ENCODE peak calls at places on chromosomes 4 and X, in seven cellular contexts. One of them, this sample, is unnamed.

GRCh38 chr4:31649878-31650277 is 929.7 kb downstream of the PCDH7 start:
- DNase-seq in upper lobe of left lung: no peak
- DNase-seq in IMR-90: no peak
- DNase-seq in choroid plexus epithelial cell: no peak
- DNase-seq in lower leg skin: no peak
- DNase-seq in cardiac fibroblast: no peak
- DNase-seq in GM12864: no peak
- DNase-seq in this sample: no peak

GRCh38 chr4:1283711-1284110 is 6.0 kb upstream of the MAEA start:
- DNase-seq in IMR-90: no peak
- DNase-seq in upper lobe of left lung: no peak
- DNase-seq in cardiac fibroblast: no peak
- DNase-seq in choroid plexus epithelial cell: no peak
- DNase-seq in lower leg skin: peak
- DNase-seq in GM12864: no peak
- DNase-seq in this sample: no peak

GRCh38 chr4:184163813-184164212 is 53.9 kb downstream of the ENPP6 start:
- DNase-seq in upper lobe of left lung: peak
- DNase-seq in cardiac fibroblast: no peak
- DNase-seq in IMR-90: peak
- DNase-seq in GM12864: no peak
- DNase-seq in lower leg skin: peak
- DNase-seq in choroid plexus epithelial cell: peak
- DNase-seq in this sample: peak

GRCh38 chr4:159290321-159291030 is 187.6 kb downstream of the RAPGEF2 start:
- DNase-seq in lower leg skin: no peak
- DNase-seq in upper lobe of left lung: no peak
- DNase-seq in GM12864: no peak
- DNase-seq in IMR-90: peak
- DNase-seq in cardiac fibroblast: peak
- DNase-seq in choroid plexus epithelial cell: peak
- DNase-seq in this sample: no peak

GRCh38 chr4:69781458-69782418 is 21.3 kb upstream of the SULT1B1 start:
- DNase-seq in IMR-90: no peak
- DNase-seq in choroid plexus epithelial cell: no peak
- DNase-seq in GM12864: no peak
- DNase-seq in upper lobe of left lung: no peak
- DNase-seq in cardiac fibroblast: no peak
- DNase-seq in lower leg skin: no peak
- DNase-seq in this sample: no peak

GRCh38 chr4:82905205-82905604 is 4.7 kb downstream of the THAP9 start:
- DNase-seq in IMR-90: peak
- DNase-seq in upper lobe of left lung: no peak
- DNase-seq in choroid plexus epithelial cell: peak
- DNase-seq in lower leg skin: no peak
- DNase-seq in GM12864: peak
- DNase-seq in cardiac fibroblast: peak
- DNase-seq in this sample: peak

GRCh38 chr4:146193628-146194027 is 18.1 kb downstream of the LSM6 start:
- DNase-seq in choroid plexus epithelial cell: no peak
- DNase-seq in cardiac fibroblast: no peak
- DNase-seq in GM12864: no peak
- DNase-seq in lower leg skin: no peak
- DNase-seq in upper lobe of left lung: no peak
- DNase-seq in IMR-90: no peak
- DNase-seq in this sample: no peak

GRCh38 chr4:76251448-76252270 is at the start of gene FAM47E:
- DNase-seq in IMR-90: peak
- DNase-seq in GM12864: no peak
- DNase-seq in upper lobe of left lung: peak
- DNase-seq in lower leg skin: peak
- DNase-seq in choroid plexus epithelial cell: peak
- DNase-seq in cardiac fibroblast: peak
- DNase-seq in this sample: no peak

GRCh38 chrX:47247206-47247998 is 14.6 kb downstream of the USP11 start:
- DNase-seq in choroid plexus epithelial cell: peak
- DNase-seq in upper lobe of left lung: no peak
- DNase-seq in IMR-90: peak
- DNase-seq in lower leg skin: peak
- DNase-seq in GM12864: no peak
- DNase-seq in cardiac fibroblast: peak
- DNase-seq in this sample: no peak

GRCh38 chr4:150384249-150384648 is 197.7 kb upstream of the MAB21L2 start:
- DNase-seq in lower leg skin: no peak
- DNase-seq in GM12864: no peak
- DNase-seq in upper lobe of left lung: no peak
- DNase-seq in cardiac fibroblast: no peak
- DNase-seq in choroid plexus epithelial cell: no peak
- DNase-seq in IMR-90: no peak
- DNase-seq in this sample: no peak

GRCh38 chrX:23864719-23865349 is 42.9 kb downstream of the APOO start:
- DNase-seq in upper lobe of left lung: no peak
- DNase-seq in lower leg skin: peak
- DNase-seq in IMR-90: no peak
- DNase-seq in GM12864: no peak
- DNase-seq in cardiac fibroblast: no peak
- DNase-seq in choroid plexus epithelial cell: no peak
- DNase-seq in this sample: no peak

GRCh38 chr4:161364681-161365080 is 799.1 kb downstream of the FSTL5 start:
- DNase-seq in IMR-90: no peak
- DNase-seq in choroid plexus epithelial cell: no peak
- DNase-seq in GM12864: no peak
- DNase-seq in cardiac fibroblast: no peak
- DNase-seq in upper lobe of left lung: no peak
- DNase-seq in lower leg skin: no peak
- DNase-seq in this sample: no peak

GRCh38 chrX:119194631-119195030 is 41.5 kb upstream of the PGRMC1 start:
- DNase-seq in IMR-90: no peak
- DNase-seq in GM12864: no peak
- DNase-seq in upper lobe of left lung: no peak
- DNase-seq in lower leg skin: no peak
- DNase-seq in cardiac fibroblast: peak
- DNase-seq in choroid plexus epithelial cell: peak
- DNase-seq in this sample: no peak
- TF ChIP-seq CTCF in IMR-90: no peak
- TF ChIP-seq CTCF in GM12864: peak
- TF ChIP-seq CTCF in upper lobe of left lung: no peak
- TF ChIP-seq CTCF in lower leg skin: no peak
- TF ChIP-seq CTCF in cardiac fibroblast: peak
- TF ChIP-seq CTCF in choroid plexus epithelial cell: peak
- TF ChIP-seq CTCF in this sample: no peak

GRCh38 chr4:85496933-85497332 is 22.0 kb downstream of the ARHGAP24 start:
- DNase-seq in cardiac fibroblast: peak
- DNase-seq in choroid plexus epithelial cell: peak
- DNase-seq in upper lobe of left lung: no peak
- DNase-seq in GM12864: no peak
- DNase-seq in lower leg skin: no peak
- DNase-seq in IMR-90: peak
- DNase-seq in this sample: no peak

GRCh38 chr4:85498068-85498733 is 23.3 kb downstream of the ARHGAP24 start:
- DNase-seq in lower leg skin: no peak
- DNase-seq in choroid plexus epithelial cell: peak
- DNase-seq in GM12864: peak
- DNase-seq in upper lobe of left lung: peak
- DNase-seq in IMR-90: peak
- DNase-seq in cardiac fibroblast: peak
- DNase-seq in this sample: peak

GRCh38 chr4:85496146-85496849 is 21.3 kb downstream of the ARHGAP24 start:
- DNase-seq in cardiac fibroblast: peak
- DNase-seq in GM12864: no peak
- DNase-seq in lower leg skin: no peak
- DNase-seq in choroid plexus epithelial cell: peak
- DNase-seq in IMR-90: no peak
- DNase-seq in upper lobe of left lung: no peak
- DNase-seq in this sample: no peak

GRCh38 chr4:85500110-85500867 is 25.3 kb downstream of the ARHGAP24 start:
- DNase-seq in cardiac fibroblast: peak
- DNase-seq in upper lobe of left lung: no peak
- DNase-seq in lower leg skin: no peak
- DNase-seq in IMR-90: no peak
- DNase-seq in choroid plexus epithelial cell: peak
- DNase-seq in GM12864: no peak
- DNase-seq in this sample: no peak

GRCh38 chr4:85499573-85499972 is 24.6 kb downstream of the ARHGAP24 start:
- DNase-seq in cardiac fibroblast: no peak
- DNase-seq in IMR-90: no peak
- DNase-seq in choroid plexus epithelial cell: no peak
- DNase-seq in GM12864: no peak
- DNase-seq in lower leg skin: no peak
- DNase-seq in upper lobe of left lung: no peak
- DNase-seq in this sample: no peak
- H3K4me3 ChIP-seq in cardiac fibroblast: no peak
- H3K4me3 ChIP-seq in IMR-90: no peak
- H3K4me3 ChIP-seq in choroid plexus epithelial cell: no peak
- H3K4me3 ChIP-seq in GM12864: no peak
- H3K4me3 ChIP-seq in lower leg skin: no peak
- H3K4me3 ChIP-seq in upper lobe of left lung: no peak
- H3K4me3 ChIP-seq in this sample: no peak

GRCh38 chrX:34918091-34918736 is 24.4 kb upstream of the FAM47B start:
- DNase-seq in GM12864: no peak
- DNase-seq in cardiac fibroblast: peak
- DNase-seq in upper lobe of left lung: no peak
- DNase-seq in choroid plexus epithelial cell: peak
- DNase-seq in IMR-90: peak
- DNase-seq in lower leg skin: no peak
- DNase-seq in this sample: no peak

GRCh38 chrX:34915463-34916225 is 27.0 kb upstream of the FAM47B start:
- DNase-seq in GM12864: no peak
- DNase-seq in upper lobe of left lung: no peak
- DNase-seq in lower leg skin: no peak
- DNase-seq in choroid plexus epithelial cell: no peak
- DNase-seq in IMR-90: no peak
- DNase-seq in cardiac fibroblast: no peak
- DNase-seq in this sample: no peak

GRCh38 chrX:34917146-34917545 is 25.4 kb upstream of the FAM47B start:
- DNase-seq in IMR-90: peak
- DNase-seq in lower leg skin: no peak
- DNase-seq in cardiac fibroblast: no peak
- DNase-seq in upper lobe of left lung: no peak
- DNase-seq in choroid plexus epithelial cell: no peak
- DNase-seq in GM12864: no peak
- DNase-seq in this sample: no peak

GRCh38 chrX:34918856-34919255 is 23.7 kb upstream of the FAM47B start:
- DNase-seq in lower leg skin: no peak
- DNase-seq in cardiac fibroblast: peak
- DNase-seq in GM12864: no peak
- DNase-seq in upper lobe of left lung: no peak
- DNase-seq in IMR-90: peak
- DNase-seq in choroid plexus epithelial cell: peak
- DNase-seq in this sample: no peak
- TF ChIP-seq CTCF in lower leg skin: no peak
- TF ChIP-seq CTCF in cardiac fibroblast: peak
- TF ChIP-seq CTCF in GM12864: no peak
- TF ChIP-seq CTCF in upper lobe of left lung: peak
- TF ChIP-seq CTCF in IMR-90: peak
- TF ChIP-seq CTCF in choroid plexus epithelial cell: peak
- TF ChIP-seq CTCF in this sample: no peak

GRCh38 chrX:153609917-153610833 is 11.2 kb upstream of the CCNQ start:
- DNase-seq in lower leg skin: peak
- DNase-seq in choroid plexus epithelial cell: peak
- DNase-seq in IMR-90: peak
- DNase-seq in upper lobe of left lung: peak
- DNase-seq in cardiac fibroblast: peak
- DNase-seq in GM12864: peak
- DNase-seq in this sample: peak
- H3K4me3 ChIP-seq in lower leg skin: no peak
- H3K4me3 ChIP-seq in choroid plexus epithelial cell: peak
- H3K4me3 ChIP-seq in IMR-90: peak
- H3K4me3 ChIP-seq in upper lobe of left lung: no peak
- H3K4me3 ChIP-seq in cardiac fibroblast: peak
- H3K4me3 ChIP-seq in GM12864: peak
- H3K4me3 ChIP-seq in this sample: peak